ENCODE peak calls at places on chromosomes 6 and 20, in ten cellular contexts. Q is cardiac fibroblast, B is SK-N-SH, S is GM20000, O is hepatocyte, P is fibroblast of lung, D is GM13977, G is esophagus muscularis mucosa, K is body of pancreas, F is GM23338. E is an unnamed sample.

GRCh38 chr20:38748863-38749153 is 548 bp downstream of the ACTR5 start:
- DNase-seq in Q (no peak), B (no peak), S (peak), O (no peak), P (no peak), D (no peak), G (no peak), K (no peak), F (no peak), E (no peak)

GRCh38 chr6:161161889-161162624 is 111.8 kb downstream of the AGPAT4 start:
- DNase-seq in Q (peak), B (no peak), S (no peak), O (no peak), P (peak), D (no peak), G (no peak), K (no peak), F (no peak), E (no peak)

GRCh38 chr6:166008441-166009369 is 158.9 kb downstream of the TBXT start:
- DNase-seq in Q (peak), B (peak), S (no peak), O (peak), P (peak), D (no peak), G (peak), K (no peak), F (peak), E (peak)

GRCh38 chr6:122839477-122839876 is 50.4 kb downstream of the SMPDL3A start:
- DNase-seq in Q (peak), B (peak), S (peak), O (peak), P (peak), D (peak), G (no peak), K (peak), F (peak), E (no peak)

GRCh38 chr6:14294270-14294951 is 176.8 kb downstream of the CD83 start:
- DNase-seq in Q (no peak), B (no peak), S (no peak), O (no peak), P (no peak), D (no peak), G (no peak), K (no peak), F (no peak), E (no peak)

GRCh38 chr6:88165877-88166492 is at the start of gene CNR1:
- DNase-seq in Q (peak), B (peak), S (peak), O (peak), P (peak), D (no peak), G (no peak), K (peak), F (peak), E (no peak)

GRCh38 chr20:37911262-37911661 is 8.3 kb downstream of the VSTM2L start:
- DNase-seq in Q (no peak), B (no peak), S (no peak), O (no peak), P (no peak), D (no peak), G (no peak), K (no peak), F (no peak), E (no peak)

GRCh38 chr6:148818939-148819575 is 72.2 kb downstream of the UST start:
- DNase-seq in Q (no peak), B (no peak), S (no peak), O (no peak), P (peak), D (no peak), G (no peak), K (no peak), F (peak), E (no peak)

GRCh38 chr20:45817652-45818194 is 5.3 kb downstream of the UBE2C start:
- DNase-seq in Q (peak), B (no peak), S (no peak), O (no peak), P (peak), D (no peak), G (no peak), K (no peak), F (no peak), E (no peak)

GRCh38 chr6:166341464-166341863 is 881 bp downstream of the SFT2D1 start:
- DNase-seq in Q (no peak), B (no peak), S (no peak), O (no peak), P (no peak), D (no peak), G (no peak), K (no peak), F (no peak), E (no peak)

GRCh38 chr6:70666726-70667125 is 957 bp upstream of the SMAP1 start:
- DNase-seq in Q (no peak), B (no peak), S (no peak), O (no peak), P (no peak), D (no peak), G (no peak), K (no peak), F (no peak), E (no peak)

GRCh38 chr6:20953019-20953418 is 418.8 kb downstream of the CDKAL1 start:
- DNase-seq in Q (no peak), B (peak), S (no peak), O (no peak), P (no peak), D (no peak), G (no peak), K (no peak), F (peak), E (no peak)

GRCh38 chr6:125797120-125797933 is 6.6 kb downstream of the NCOA7 start:
- DNase-seq in Q (no peak), B (no peak), S (no peak), O (no peak), P (no peak), D (no peak), G (no peak), K (no peak), F (no peak), E (no peak)

GRCh38 chr6:140441256-140441655 is 1066.8 kb upstream of the CITED2 start:
- DNase-seq in Q (peak), B (peak), S (no peak), O (peak), P (peak), D (no peak), G (no peak), K (peak), F (peak), E (no peak)

GRCh38 chr6:89356644-89357043 is 4.1 kb upstream of the UBE2J1 start:
- DNase-seq in Q (no peak), B (no peak), S (peak), O (no peak), P (no peak), D (no peak), G (no peak), K (no peak), F (no peak), E (no peak)

GRCh38 chr20:33412484-33412838 is 11.1 kb upstream of the CDK5RAP1 start:
- DNase-seq in Q (no peak), B (no peak), S (no peak), O (no peak), P (no peak), D (no peak), G (no peak), K (no peak), F (no peak), E (no peak)

GRCh38 chr20:32203556-32204484 is 3.7 kb downstream of the PLAGL2 start:
- DNase-seq in Q (no peak), B (no peak), S (no peak), O (peak), P (peak), D (peak), G (no peak), K (no peak), F (no peak), E (no peak)

GRCh38 chr20:50588034-50588736 is 78.0 kb downstream of the PTPN1 start:
- DNase-seq in Q (peak), B (peak), S (peak), O (peak), P (peak), D (peak), G (no peak), K (peak), F (peak), E (peak)

GRCh38 chr6:142088858-142089216 is 43.9 kb upstream of the GJE1 start:
- DNase-seq in Q (peak), B (peak), S (peak), O (peak), P (peak), D (no peak), G (no peak), K (no peak), F (peak), E (no peak)

GRCh38 chr6:38110407-38111025 is 291.0 kb downstream of the ZFAND3 start:
- DNase-seq in Q (peak), B (no peak), S (no peak), O (peak), P (peak), D (no peak), G (no peak), K (no peak), F (no peak), E (no peak)

GRCh38 chr6:113540491-113540890 is 316.7 kb upstream of the MARCKS start:
- DNase-seq in Q (no peak), B (no peak), S (no peak), O (no peak), P (peak), D (no peak), G (no peak), K (no peak), F (no peak), E (no peak)

GRCh38 chr6:54255881-54256280 is 52.4 kb upstream of the TINAG start:
- DNase-seq in Q (no peak), B (no peak), S (no peak), O (no peak), P (peak), D (no peak), G (no peak), K (no peak), F (no peak), E (no peak)

GRCh38 chr6:168088161-168089106 is 9.4 kb upstream of the FRMD1 start:
- DNase-seq in Q (peak), B (no peak), S (no peak), O (peak), P (peak), D (no peak), G (no peak), K (no peak), F (peak), E (peak)

GRCh38 chr20:46353506-46354206 is 45.4 kb upstream of the CDH22 start:
- DNase-seq in Q (no peak), B (no peak), S (no peak), O (no peak), P (no peak), D (no peak), G (no peak), K (no peak), F (no peak), E (no peak)

GRCh38 chr6:93684339-93684738 is 265.0 kb upstream of the EPHA7 start:
- DNase-seq in Q (no peak), B (no peak), S (no peak), O (peak), P (no peak), D (no peak), G (no peak), K (no peak), F (no peak), E (no peak)

GRCh38 chr20:57986776-57987175 is 241.7 kb downstream of the ANKRD60 start:
- DNase-seq in Q (no peak), B (no peak), S (no peak), O (no peak), P (no peak), D (no peak), G (no peak), K (no peak), F (no peak), E (no peak)

GRCh38 chr20:9515761-9516657 is 1.6 kb downstream of the LAMP5 start:
- DNase-seq in Q (peak), B (peak), S (no peak), O (no peak), P (peak), D (no peak), G (peak), K (no peak), F (peak), E (no peak)

GRCh38 chr6:126873351-126873750 is 245.1 kb upstream of the RSPO3 start:
- DNase-seq in Q (no peak), B (no peak), S (no peak), O (no peak), P (no peak), D (no peak), G (no peak), K (no peak), F (no peak), E (no peak)

GRCh38 chr6:1479095-1479494 is 89.7 kb downstream of the FOXF2 start:
- DNase-seq in Q (peak), B (no peak), S (no peak), O (peak), P (peak), D (no peak), G (no peak), K (no peak), F (no peak), E (no peak)

GRCh38 chr6:152206072-152206818 is 398.8 kb downstream of the ESR1 start:
- DNase-seq in Q (peak), B (no peak), S (no peak), O (peak), P (no peak), D (no peak), G (no peak), K (peak), F (peak), E (no peak)

GRCh38 chr6:22383016-22383415 is 86.2 kb upstream of the PRL start:
- DNase-seq in Q (no peak), B (no peak), S (no peak), O (no peak), P (peak), D (no peak), G (no peak), K (no peak), F (no peak), E (no peak)

DNA sequence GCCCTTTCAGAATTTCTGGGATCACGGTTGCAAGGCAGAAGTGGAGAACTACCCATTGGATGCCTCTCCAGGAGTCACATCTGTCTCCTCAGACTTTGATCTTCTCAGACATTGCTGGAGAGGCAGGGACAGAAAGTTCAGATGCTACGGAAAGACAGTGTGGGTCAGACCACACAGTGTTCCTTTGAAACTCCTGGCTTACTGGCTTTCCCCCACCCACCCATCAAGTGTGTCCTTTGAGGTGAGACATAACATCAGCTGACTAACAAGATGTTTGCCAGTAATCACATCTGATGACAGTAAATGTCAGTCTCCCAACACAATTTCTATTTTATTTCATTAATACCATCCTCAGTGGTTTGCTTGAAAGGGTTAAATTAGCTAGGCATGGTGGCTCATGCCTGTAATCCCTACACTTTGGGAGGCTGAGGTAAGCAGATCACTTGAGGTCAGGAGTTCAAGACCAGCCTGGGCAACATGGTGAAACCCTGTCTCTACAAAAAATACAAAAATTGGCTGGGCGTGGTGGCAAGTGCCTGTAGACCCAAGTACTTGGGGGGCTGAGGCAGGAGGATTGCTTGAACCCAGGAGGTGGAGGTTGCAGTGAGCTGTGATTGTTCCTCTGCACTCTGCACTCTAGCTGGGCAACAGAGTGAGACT is 67.2 kb upstream of the SNX9 start:
- DNase-seq in Q (no peak), B (no peak), S (no peak), O (no peak), P (no peak), D (no peak), G (no peak), K (no peak), F (no peak), E (no peak)
- TF ChIP-seq CTCF in Q (no peak), B (no peak), S (no peak), O (no peak), P (no peak), D (no peak), G (no peak), K (no peak), F (no peak), E (no peak)

DNA sequence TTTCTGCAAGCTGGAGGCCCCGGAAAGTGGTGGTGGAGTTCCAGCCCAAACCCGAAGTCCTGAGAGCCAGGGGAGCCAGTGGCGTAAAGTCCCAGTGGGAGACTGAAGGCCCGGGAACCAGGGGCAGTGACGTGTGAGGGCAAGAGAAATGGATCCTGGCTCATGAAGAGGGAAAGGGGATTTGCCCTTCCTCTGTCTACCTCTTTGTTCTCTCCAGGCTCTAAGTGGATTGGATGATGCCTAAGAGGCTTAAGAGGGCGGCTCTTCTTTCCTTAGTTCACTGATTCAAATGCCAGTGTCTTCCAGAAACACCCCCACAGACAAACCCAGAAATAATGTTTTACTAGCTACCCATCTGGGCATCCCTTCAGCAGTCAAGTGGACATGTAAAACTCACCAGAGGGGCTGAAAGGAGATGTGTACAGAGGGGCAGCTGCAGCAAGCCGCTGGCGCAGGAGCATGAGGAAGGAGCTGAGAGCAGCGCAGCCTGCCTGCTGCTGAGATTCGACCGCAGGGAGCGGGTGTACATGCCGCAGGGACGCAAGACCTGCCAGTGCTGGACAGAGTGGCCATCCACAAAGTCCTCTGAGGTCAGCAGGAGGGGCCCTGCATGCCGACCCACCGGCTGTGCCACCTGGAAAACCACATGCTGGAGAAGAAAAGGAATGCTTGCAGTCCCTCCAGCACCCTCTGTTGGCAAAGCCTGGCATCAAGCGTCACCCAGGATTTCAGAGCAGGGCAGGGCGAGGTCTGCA is 29.5 kb downstream of the CDYL start:
- DNase-seq in Q (peak), B (peak), S (no peak), O (peak), P (peak), D (no peak), G (no peak), K (peak), F (peak), E (no peak)
- TF ChIP-seq CTCF in Q (peak), B (peak), S (peak), O (peak), P (peak), D (peak), G (peak), K (peak), F (peak), E (peak)

DNA sequence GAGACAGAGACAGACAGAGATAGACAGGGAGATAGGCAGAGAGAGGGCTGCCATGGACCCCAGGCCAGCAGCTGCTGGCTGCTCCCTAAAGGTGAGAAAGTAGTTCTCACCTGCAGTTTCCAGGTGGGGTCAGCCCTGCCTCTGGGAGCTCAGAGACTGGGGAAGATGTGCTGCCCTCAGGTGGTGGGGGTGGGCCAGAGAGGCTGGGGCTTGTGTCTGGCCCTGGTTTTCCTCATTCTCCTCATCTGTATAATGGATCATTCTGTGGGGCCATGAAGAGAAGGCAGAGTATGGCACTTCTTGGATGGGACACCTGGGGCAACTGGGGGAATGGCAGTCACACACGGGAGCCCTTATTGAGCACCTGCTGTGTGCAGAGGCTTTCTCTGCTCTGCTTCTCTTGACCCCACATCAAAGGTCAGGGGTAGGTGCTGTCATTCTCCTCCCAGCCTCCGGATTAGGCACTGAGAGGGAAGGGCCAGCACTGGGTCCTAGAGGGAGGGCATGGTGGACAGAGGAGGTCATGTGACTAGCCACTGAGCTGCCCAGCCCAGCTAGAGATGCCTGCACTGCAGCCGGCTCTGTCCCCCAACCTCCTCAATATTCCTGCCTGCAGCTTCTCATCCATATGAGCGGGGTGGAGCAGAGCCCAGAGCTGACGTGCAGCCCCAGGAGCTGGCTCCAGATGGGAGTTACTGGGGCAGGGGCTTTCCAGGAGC is 4.1 kb downstream of the ANGPT4 start:
- DNase-seq in Q (no peak), B (no peak), S (no peak), O (no peak), P (no peak), D (no peak), G (no peak), K (no peak), F (peak), E (no peak)
- TF ChIP-seq CTCF in Q (no peak), B (no peak), S (peak), O (no peak), P (no peak), D (no peak), G (no peak), K (no peak), F (peak), E (no peak)

DNA sequence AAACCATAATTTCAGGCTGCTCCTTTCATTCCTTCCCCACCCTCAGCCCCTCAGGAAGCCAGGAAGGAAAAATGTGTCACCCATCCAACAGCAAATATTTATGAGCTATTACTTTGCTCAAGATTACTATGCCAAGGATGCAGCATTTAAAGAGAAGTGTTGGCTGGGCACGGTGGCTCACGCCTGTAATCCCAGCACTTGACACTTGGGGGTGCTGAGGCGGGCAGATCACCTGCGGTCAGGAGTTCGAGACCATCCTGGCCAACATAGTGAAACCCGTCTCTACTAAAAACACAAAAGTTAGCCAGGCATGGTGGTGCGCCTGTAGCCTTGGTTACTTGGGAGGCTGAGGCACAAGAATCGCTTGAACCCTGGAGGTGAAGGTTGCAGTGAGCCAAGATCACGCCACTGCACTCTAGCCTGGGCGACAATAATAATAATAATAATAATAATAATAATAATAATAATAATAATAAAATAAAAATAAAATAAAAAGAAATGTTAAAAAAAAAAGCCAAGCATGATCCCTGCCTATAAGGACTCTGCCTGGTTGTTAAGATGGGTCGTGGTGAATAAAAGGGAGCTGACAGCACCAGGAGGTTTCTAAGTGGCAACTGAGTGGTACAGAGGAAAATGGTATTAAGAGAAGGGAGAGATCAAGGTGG is 20.5 kb upstream of the TIAM2 start:
- DNase-seq in Q (no peak), B (no peak), S (no peak), O (no peak), P (no peak), D (no peak), G (no peak), K (no peak), F (peak), E (no peak)
- TF ChIP-seq CTCF in Q (peak), B (peak), S (no peak), O (no peak), P (no peak), D (peak), G (no peak), K (no peak), F (peak), E (no peak)

E was measured in osteocyte.